ENCODE peak calls at places on chromosomes 5 and 9, in six cellular contexts. X is HepG2, A is GM12891, C is GM12878, B is H1, V is K562. P is an unnamed sample.

GRCh38 chr5:10599828-10600227 is 36.0 kb downstream of the ANKRD33B start:
- DNase-seq in X (no peak), A (no peak), C (no peak), B (no peak), V (no peak), P (no peak)

GRCh38 chr9:114304416-114305188 is 18.3 kb upstream of the ORM1 start:
- DNase-seq in X (no peak), A (no peak), C (no peak), B (no peak), V (no peak), P (no peak)

GRCh38 chr5:132656774-132657355 is 1.1 kb upstream of the IL13 start:
- DNase-seq in X (no peak), A (no peak), C (no peak), B (no peak), V (no peak), P (no peak)

GRCh38 chr5:56123531-56124243 is 109.4 kb downstream of the ANKRD55 start:
- DNase-seq in X (peak), A (no peak), C (no peak), B (peak), V (peak), P (no peak)

GRCh38 chr5:37876926-37877325 is 37.1 kb upstream of the GDNF start:
- DNase-seq in X (no peak), A (no peak), C (no peak), B (no peak), V (no peak), P (no peak)

GRCh38 chr9:70136632-70137031 is 93.0 kb downstream of the MAMDC2 start:
- DNase-seq in X (no peak), A (no peak), C (no peak), B (no peak), V (no peak), P (no peak)

GRCh38 chr5:121138952-121139351 is 674.9 kb downstream of the PRR16 start:
- DNase-seq in X (no peak), A (no peak), C (no peak), B (no peak), V (no peak), P (no peak)

GRCh38 chr9:115289757-115290208 is 171.8 kb upstream of the TNC start:
- DNase-seq in X (no peak), A (no peak), C (no peak), B (no peak), V (no peak), P (no peak)

GRCh38 chr9:123568691-123569342 is 212.8 kb downstream of the CRB2 start:
- DNase-seq in X (no peak), A (no peak), C (no peak), B (no peak), V (no peak), P (no peak)

GRCh38 chr5:41519801-41520200 is 9.4 kb upstream of the PLCXD3 start:
- DNase-seq in X (no peak), A (no peak), C (no peak), B (no peak), V (no peak), P (no peak)

GRCh38 chr5:177507596-177508216 is 1.9 kb downstream of the DOK3 start:
- DNase-seq in X (no peak), A (no peak), C (no peak), B (no peak), V (no peak), P (no peak)

GRCh38 chr9:72467766-72468738 is 53.4 kb upstream of the TMC1 start:
- DNase-seq in X (no peak), A (no peak), C (no peak), B (no peak), V (no peak), P (no peak)

GRCh38 chr5:10612251-10612650 is 48.4 kb downstream of the ANKRD33B start:
- DNase-seq in X (no peak), A (no peak), C (no peak), B (no peak), V (no peak), P (no peak)

GRCh38 chr5:134223406-134224251 is 2.2 kb downstream of the PPP2CA start:
- DNase-seq in X (no peak), A (no peak), C (no peak), B (no peak), V (no peak), P (no peak)

GRCh38 chr5:157857821-157858526 is 971 bp downstream of the CLINT1 start:
- DNase-seq in X (no peak), A (no peak), C (no peak), B (no peak), V (no peak), P (no peak)

GRCh38 chr5:11329676-11330075 is 568.6 kb upstream of the DAP start:
- DNase-seq in X (no peak), A (no peak), C (no peak), B (no peak), V (no peak), P (no peak)

GRCh38 chr9:79693750-79694149 is 122.0 kb downstream of the TLE4 start:
- DNase-seq in X (no peak), A (no peak), C (no peak), B (no peak), V (no peak), P (no peak)

GRCh38 chr9:34989056-34989945 is at the start of gene DNAJB5:
- DNase-seq in X (peak), A (peak), C (peak), B (peak), V (peak), P (peak)
- TF ChIP-seq POLR2A in X (peak), A (peak), C (peak), B (peak), V (no peak), P (peak)

GRCh38 chr9:87269296-87269695 is 228.4 kb upstream of the DAPK1 start:
- DNase-seq in X (no peak), A (no peak), C (no peak), B (no peak), V (no peak), P (no peak)
- TF ChIP-seq POLR2AphosphoS5 in X (no peak), A (no peak), C (no peak), B (no peak), V (no peak), P (no peak)

GRCh38 chr9:6899274-6899673 is 141.5 kb downstream of the KDM4C start:
- DNase-seq in X (peak), A (no peak), C (no peak), B (no peak), V (no peak), P (no peak)

GRCh38 chr9:6904366-6904765 is 146.6 kb downstream of the KDM4C start:
- DNase-seq in X (no peak), A (no peak), C (no peak), B (no peak), V (no peak), P (no peak)

GRCh38 chr9:6900440-6900883 is 142.7 kb downstream of the KDM4C start:
- DNase-seq in X (peak), A (no peak), C (no peak), B (no peak), V (no peak), P (no peak)

GRCh38 chr9:6901179-6901578 is 143.4 kb downstream of the KDM4C start:
- DNase-seq in X (peak), A (no peak), C (no peak), B (no peak), V (no peak), P (no peak)

DNA sequence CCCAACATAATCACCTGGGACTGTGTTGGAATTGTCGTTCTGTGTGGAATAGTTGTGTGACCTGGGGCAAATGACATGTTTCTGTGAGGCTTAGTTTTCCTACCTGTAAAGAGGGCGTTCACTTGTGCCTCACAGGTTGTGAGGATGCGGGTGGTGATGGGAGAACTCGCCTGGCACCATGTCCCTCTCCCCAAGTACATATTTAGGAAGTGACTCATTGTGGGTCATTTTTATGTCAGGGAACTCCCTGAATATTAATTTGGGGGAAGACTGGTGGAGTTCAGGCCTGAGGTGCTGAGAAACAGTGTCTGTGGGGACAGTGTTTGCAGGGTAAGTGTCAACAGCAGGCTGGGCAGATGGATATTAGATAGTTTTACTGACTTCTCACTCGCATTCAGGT is 144.7 kb downstream of the KDM4C start:
- DNase-seq in X (no peak), A (no peak), C (no peak), B (no peak), V (no peak), P (no peak)
- TF ChIP-seq TAF1 in X (no peak), A (no peak), C (no peak), B (no peak), V (no peak), P (no peak)

GRCh38 chr5:180143656-180144364 is 65.2 kb downstream of the RASGEF1C start:
- DNase-seq in X (no peak), A (no peak), C (no peak), B (no peak), V (no peak), P (no peak)
- TF ChIP-seq POLR2A in X (no peak), A (no peak), C (no peak), B (no peak), V (no peak), P (no peak)

DNA sequence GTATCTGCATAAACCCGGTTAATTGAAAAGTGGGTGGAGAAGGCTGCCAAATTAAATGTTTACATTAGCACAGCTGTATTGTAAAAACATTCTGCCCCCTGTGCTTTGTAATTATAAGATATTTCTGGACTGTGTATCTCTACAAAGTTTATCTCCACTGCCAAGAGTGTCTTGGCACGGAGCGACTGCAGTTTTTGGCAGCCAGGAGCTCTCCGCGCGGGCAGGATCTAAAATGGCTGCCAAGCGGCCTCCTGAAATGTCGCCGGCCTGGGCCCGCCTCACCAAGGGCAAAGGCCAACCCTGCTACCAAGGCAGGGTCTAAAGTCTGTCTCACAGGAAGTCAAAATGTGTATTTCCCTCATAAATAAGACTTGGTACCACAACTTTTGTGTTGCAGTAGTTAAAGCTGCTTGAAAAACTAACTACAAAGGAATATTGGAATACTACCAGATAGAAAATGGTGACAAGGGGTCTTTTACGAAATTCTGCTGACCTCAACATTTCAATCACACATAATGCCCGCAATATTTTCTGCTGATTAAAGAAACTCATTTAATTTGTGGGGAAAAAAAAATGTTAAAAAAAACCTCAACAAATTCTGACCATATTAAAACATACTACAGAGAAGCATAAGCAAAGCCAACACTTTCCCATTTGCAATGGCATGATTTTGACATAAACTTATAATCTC is 110.4 kb downstream of the NFIB start:
- DNase-seq in X (no peak), A (no peak), C (no peak), B (no peak), V (no peak), P (no peak)
- TF ChIP-seq POLR2AphosphoS5 in X (no peak), A (no peak), C (no peak), B (no peak), V (no peak), P (no peak)

P was measured in GM12892.